ENCODE peak calls at places on chromosomes 11 and 22, in seven cellular contexts. C is heart right ventricle; Y is CD8-positive, alpha-beta T cell; U is transverse colon; O is HL-60; T is lung; E is WERI-Rb-1. Z is an unnamed sample. For H3K27me3, the result is how much of the 10 kb centered on the place peaks cover.

GRCh38 chr22:38267086-38267485 is 5.7 kb downstream of the TMEM184B start:
- DNase-seq in O (peak), U (no peak), C (peak), E (no peak), T (no peak), Y (peak), Z (no peak)

GRCh38 chr11:92314499-92314898 is 89.9 kb downstream of the FAT3 start:
- DNase-seq in Y (no peak), O (no peak), E (no peak), U (no peak), T (no peak), C (no peak), Z (no peak)

GRCh38 chr11:129189646-129190045 is 2.5 kb downstream of the ARHGAP32 start:
- DNase-seq in U (no peak), E (no peak), C (no peak), Y (no peak), T (no peak), O (no peak), Z (no peak)

GRCh38 chr11:2587132-2587930 is 112.5 kb downstream of the KCNQ1OT1 start:
- DNase-seq in U (peak), C (no peak), O (no peak), T (peak), Y (no peak), E (peak), Z (no peak)

GRCh38 chr11:128574576-128575011 is 12.8 kb downstream of the ETS1 start:
- DNase-seq in O (no peak), T (no peak), U (no peak), E (no peak), Y (no peak), C (no peak), Z (no peak)

GRCh38 chr11:66313321-66314185 is 3.3 kb downstream of the CD248 start:
- DNase-seq in O (no peak), T (no peak), C (no peak), E (peak), Y (no peak), U (no peak), Z (no peak)

GRCh38 chr11:130508913-130509312 is 60.5 kb downstream of the ADAMTS15 start:
- DNase-seq in O (no peak), Y (no peak), T (no peak), U (no peak), E (peak), C (no peak), Z (no peak)

GRCh38 chr11:131246589-131247164 is 123.7 kb upstream of the NTM start:
- DNase-seq in C (peak), E (peak), O (peak), T (peak), U (peak), Y (no peak), Z (no peak)

GRCh38 chr11:36146437-36146836 is 142.8 kb downstream of the COMMD9 start:
- DNase-seq in Y (no peak), C (no peak), U (no peak), T (no peak), O (no peak), E (no peak), Z (no peak)

GRCh38 chr22:28344893-28345292 is 334.7 kb downstream of the TTC28 start:
- DNase-seq in Y (no peak), T (no peak), E (no peak), C (no peak), O (no peak), U (no peak), Z (no peak)

GRCh38 chr11:1459219-1459575 is 27.4 kb downstream of the MOB2 start:
- DNase-seq in T (no peak), C (no peak), E (no peak), U (no peak), O (no peak), Y (no peak), Z (no peak)

GRCh38 chr11:65274734-65275682 is 13.2 kb downstream of the POLA2 start:
- DNase-seq in O (peak), C (peak), E (peak), U (peak), Y (no peak), T (peak), Z (peak)

GRCh38 chr22:28742562-28742962 is 723 bp downstream of the HSCB start:
- DNase-seq in O (no peak), U (no peak), C (no peak), Y (no peak), T (no peak), E (no peak), Z (no peak)

GRCh38 chr11:10503217-10503616 is 37.8 kb downstream of the RNF141 start:
- DNase-seq in C (no peak), U (no peak), O (peak), T (peak), Y (no peak), E (no peak), Z (no peak)

DNA sequence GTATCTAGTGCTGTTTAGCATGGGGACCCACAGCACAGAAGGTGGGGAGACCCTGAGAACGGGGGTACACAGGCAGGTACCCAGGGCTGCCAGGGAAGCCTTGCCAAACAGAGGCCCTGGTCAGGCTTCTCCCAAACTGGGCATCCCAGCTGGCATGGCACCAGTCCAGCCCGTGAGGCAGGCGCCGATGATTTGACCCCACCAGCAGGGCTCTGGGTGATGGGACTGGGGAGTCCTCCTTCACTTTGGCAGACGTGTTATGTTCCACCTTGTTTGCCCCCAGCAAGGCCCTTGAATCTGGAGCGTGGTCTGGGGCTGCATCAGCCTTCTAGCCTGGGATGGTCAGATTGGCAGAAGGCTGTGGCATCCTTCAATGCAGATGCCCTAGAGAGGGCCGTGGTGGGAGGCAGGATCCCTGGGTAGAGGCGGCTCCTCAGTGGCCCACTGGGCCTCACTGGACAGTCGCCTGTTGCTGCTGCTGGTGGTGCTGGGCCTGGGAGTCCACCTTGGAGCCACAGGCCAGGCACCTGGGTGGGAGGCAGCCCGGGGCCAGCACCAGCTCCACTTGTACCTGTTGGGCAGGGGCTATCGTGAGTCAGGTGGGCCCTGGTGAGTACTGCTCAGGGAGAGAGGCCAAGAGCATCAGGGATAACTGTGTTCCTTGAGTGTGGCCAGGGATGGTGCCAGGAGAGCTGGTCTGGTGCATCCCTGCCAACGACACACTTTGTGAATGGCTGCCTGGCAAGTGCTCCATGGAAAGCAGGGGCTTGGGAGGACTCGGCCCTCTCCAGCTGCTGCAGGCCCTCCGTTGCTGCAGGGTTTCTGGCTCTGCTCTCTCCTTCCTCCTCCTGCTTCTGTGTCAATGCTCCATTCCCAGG is 3.3 kb downstream of the ADORA2A start:
- DNase-seq in U (no peak), C (no peak), O (no peak), T (no peak), Y (no peak), E (no peak), Z (no peak)
- H3K4me3 ChIP-seq in U (no peak), C (no peak), O (no peak), T (no peak), Y (no peak), E (no peak), Z (no peak)

GRCh38 chr22:32205974-32206773 is 1.3 kb upstream of the RFPL2 start:
- DNase-seq in E (no peak), T (no peak), U (no peak), C (no peak), Y (no peak), O (no peak), Z (no peak)
- TF ChIP-seq CTCF in E (no peak), T (no peak), U (no peak), C (no peak), Y (no peak), O (no peak), Z (no peak)

DNA sequence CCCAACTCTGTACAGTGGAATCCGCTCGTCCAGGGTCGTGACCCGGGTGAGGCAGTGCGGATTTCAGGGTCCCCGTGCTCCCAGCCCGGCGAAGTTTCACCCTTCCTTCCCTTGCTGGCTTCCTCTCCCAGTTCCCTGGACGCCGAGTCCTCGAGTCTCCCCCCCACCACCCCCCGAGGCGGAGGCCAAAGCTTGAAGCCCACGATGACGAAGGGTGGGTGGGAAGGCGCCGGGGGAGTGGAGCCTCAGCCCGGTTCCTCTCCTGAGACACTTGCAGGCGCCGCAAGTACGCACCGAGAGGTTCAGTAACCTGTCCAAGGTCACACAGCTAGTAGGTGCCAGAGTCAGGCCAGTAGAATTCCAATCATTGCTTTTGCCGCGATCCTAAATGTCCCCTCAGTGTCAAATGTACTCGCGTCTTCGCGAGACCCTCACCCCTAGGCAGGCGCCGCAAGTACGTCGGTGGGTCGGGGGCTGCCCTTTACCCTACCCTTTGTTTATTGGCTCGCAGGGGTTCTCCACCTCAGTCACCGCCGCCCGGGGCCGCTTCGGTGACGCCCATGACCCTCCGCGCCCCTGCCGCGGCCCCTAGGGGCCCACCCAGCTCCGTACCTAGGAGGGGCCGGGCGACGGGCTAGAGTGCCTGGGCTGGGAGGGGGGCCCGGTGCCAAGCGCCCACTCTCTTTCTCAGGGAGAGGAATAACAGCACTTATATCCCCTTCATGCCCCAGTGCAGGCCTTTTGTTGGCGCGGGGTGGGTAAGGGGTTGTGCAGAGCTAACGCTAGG is 5.7 kb upstream of the CHRM1 start:
- DNase-seq in Y (no peak), T (no peak), C (no peak), O (no peak), E (no peak), U (no peak), Z (no peak)
- H3K27me3 ChIP-seq in Y (under half), T (under half), C (half or more), O (half or more), E (under half), U (half or more), Z (half or more)

GRCh38 chr22:50687829-50688228 is 15.2 kb downstream of the SHANK3 start:
- DNase-seq in T (peak), O (no peak), C (no peak), E (no peak), U (no peak), Y (no peak), Z (no peak)
- H3K4me3 ChIP-seq in T (no peak), O (no peak), C (no peak), E (no peak), U (no peak), Y (no peak), Z (no peak)

Z was measured in kidney epithelial cell.